ENCODE peak calls at places on chromosomes 4 and X, in five cellular contexts. K, L, U, H and R are unnamed samples.

GRCh38 chr4:55819634-55820033 is at the start of gene EXOC1L:
- DNase-seq in K (no peak), U (peak; percentile 15), H (no peak), L (peak; percentile 34), R (peak; percentile 12)

GRCh38 chr4:129403848-129404247 is 307.9 kb downstream of the C4orf33 start:
- DNase-seq in K (no peak), L (no peak), H (no peak), U (no peak), R (no peak)

GRCh38 chrX:53223068-53223693 is 1.8 kb downstream of the KDM5C start:
- DNase-seq in U (no peak), K (no peak), L (no peak), H (no peak), R (no peak)

GRCh38 chr4:12179264-12179616 is 750.5 kb upstream of the HS3ST1 start:
- DNase-seq in U (no peak), H (no peak), K (no peak), L (no peak), R (no peak)

GRCh38 chr4:33411182-33411581 is 2691.0 kb downstream of the PCDH7 start:
- DNase-seq in K (peak; percentile 29), H (no peak), U (peak; percentile 46), L (peak; percentile 81), R (peak; percentile 3)

GRCh38 chr4:53307819-53308773 is 57.8 kb downstream of the SCFD2 start:
- DNase-seq in K (no peak), L (no peak), H (no peak), U (no peak), R (no peak)

GRCh38 chr4:56677673-56678072 is 3.4 kb downstream of the HOPX start:
- DNase-seq in L (no peak), H (no peak), K (no peak), U (no peak), R (no peak)

GRCh38 chr4:37847311-37847710 is 20.8 kb downstream of the PGM2 start:
- DNase-seq in K (no peak), H (no peak), U (peak; percentile 25), L (peak; percentile 11), R (no peak)

GRCh38 chr4:163548481-163549243 is 54.2 kb downstream of the TMA16 start:
- DNase-seq in K (peak; percentile 35), H (no peak), U (peak; percentile 51), L (peak; percentile 71), R (peak; percentile 84)

GRCh38 chr4:84790769-84791565 is 175.5 kb downstream of the WDFY3 start:
- DNase-seq in K (no peak), L (no peak), U (no peak), H (no peak), R (no peak)

GRCh38 chrX:110146521-110146920 is 143.6 kb downstream of the TMEM164 start:
- DNase-seq in H (no peak), U (peak; percentile 20), K (no peak), L (peak; percentile 44), R (peak; percentile 73)

GRCh38 chr4:137531951-137532868 is at the start of gene PCDH18:
- DNase-seq in K (peak; percentile 96), H (no peak), L (peak; percentile 97), U (peak; percentile 97), R (peak; percentile 99)

GRCh38 chr4:65014078-65014477 is 604.8 kb upstream of the TECRL start:
- DNase-seq in K (no peak), U (no peak), L (no peak), H (no peak), R (no peak)

GRCh38 chr4:108786351-108786750 is 23.5 kb upstream of the ETNPPL start:
- DNase-seq in H (no peak), K (no peak), L (no peak), U (no peak), R (no peak)

GRCh38 chr4:114597410-114598115 is 1.0 kb upstream of the UGT8 start:
- DNase-seq in U (no peak), K (no peak), H (no peak), L (no peak), R (no peak)

GRCh38 chr4:66178901-66179300 is 508.6 kb upstream of the EPHA5 start:
- DNase-seq in U (peak; percentile 79), H (no peak), K (peak; percentile 74), L (peak; percentile 76), R (peak; percentile 17)

GRCh38 chrX:125295337-125295736 is 24.3 kb upstream of the TEX13C start:
- DNase-seq in L (no peak), H (no peak), K (no peak), U (no peak), R (no peak)

GRCh38 chr4:8188085-8188484 is 11.0 kb upstream of the SH3TC1 start:
- DNase-seq in L (peak; percentile 20), U (no peak), K (no peak), H (no peak), R (no peak)

GRCh38 chr4:31613946-31614623 is 893.9 kb downstream of the PCDH7 start:
- DNase-seq in L (peak; percentile 5), U (peak; percentile 1), H (no peak), K (peak; percentile 0), R (peak; percentile 65)

GRCh38 chr4:22692736-22693135 is at the start of gene GBA3:
- DNase-seq in H (no peak), L (no peak), U (no peak), K (no peak), R (no peak)

GRCh38 chr4:152780267-152780811 is 585 bp downstream of the ARFIP1 start:
- DNase-seq in H (no peak), K (peak; percentile 13), U (peak; percentile 25), L (no peak), R (peak; percentile 26)

GRCh38 chr4:140856692-140857091 is 100.5 kb upstream of the TBC1D9 start:
- DNase-seq in L (peak; percentile 91), H (no peak), U (peak; percentile 88), K (peak; percentile 86), R (peak; percentile 67)

GRCh38 chr4:23022032-23022431 is 329.3 kb downstream of the GBA3 start:
- DNase-seq in L (peak; percentile 71), H (no peak), K (peak; percentile 95), U (peak; percentile 96), R (peak; percentile 14)

GRCh38 chrX:1477801-1478458 is 25.2 kb upstream of the ASMTL start:
- DNase-seq in K (no peak), U (no peak), H (peak; percentile 39), L (peak; percentile 59), R (no peak)

GRCh38 chrX:130114141-130114561 is 3.9 kb upstream of the ELF4 start:
- DNase-seq in U (peak; percentile 48), L (peak; percentile 7), H (no peak), K (no peak), R (no peak)

GRCh38 chr4:2689825-2690700 is 66.1 kb downstream of the TNIP2 start:
- DNase-seq in U (peak; percentile 22), K (no peak), H (no peak), L (no peak), R (no peak)

GRCh38 chr4:101556845-101557244 is 209.5 kb upstream of the PPP3CA start:
- DNase-seq in H (no peak), U (no peak), K (no peak), L (no peak), R (no peak)

GRCh38 chr4:2583517-2583916 is 47.1 kb downstream of the FAM193A start:
- DNase-seq in H (no peak), K (no peak), U (peak; percentile 25), L (no peak), R (peak; percentile 58)

GRCh38 chrX:112760697-112761096 is 79.9 kb downstream of the AMOT start:
- DNase-seq in L (no peak), U (peak; percentile 44), H (no peak), K (peak; percentile 39), R (no peak)

GRCh38 chrX:39726810-39727209 is 370.9 kb downstream of the BCOR start:
- DNase-seq in H (no peak), K (peak; percentile 67), U (peak; percentile 73), L (peak; percentile 50), R (no peak)

GRCh38 chr4:140450352-140450751 is 22.9 kb upstream of the CLGN start:
- DNase-seq in L (peak; percentile 7), K (no peak), H (no peak), U (no peak), R (no peak)

GRCh38 chrX:20128678-20129077 is 12.0 kb upstream of the MAP7D2 start:
- DNase-seq in K (no peak), H (no peak), L (no peak), U (no peak), R (no peak)

GRCh38 chr4:73998040-73999011 is at the start of gene CXCL5:
- DNase-seq in K (peak; percentile 39), U (peak; percentile 53), H (no peak), L (peak; percentile 57), R (peak; percentile 75)
- H3K4me3 ChIP-seq in K (peak within 1 kb of the TSS; percentile 53), U (peak within 1 kb of the TSS; percentile 41), H (no peak within 1 kb of the TSS), L (peak within 1 kb of the TSS; percentile 33), R (peak within 1 kb of the TSS; percentile 63)

GRCh38 chrX:131792789-131793462 is 230.2 kb upstream of the STK26 start:
- DNase-seq in H (peak; percentile 91), K (peak; percentile 72), U (peak; percentile 81), L (peak; percentile 93), R (peak; percentile 44)

GRCh38 chrX:131791608-131792355 is 231.3 kb upstream of the STK26 start:
- DNase-seq in U (no peak), H (no peak), L (no peak), K (no peak), R (no peak)

GRCh38 chrX:131792356-131792749 is 230.7 kb upstream of the STK26 start:
- DNase-seq in U (peak; percentile 83), L (peak; percentile 92), K (peak; percentile 75), H (peak; percentile 90), R (no peak)

GRCh38 chrX:131801066-131801465 is 222.0 kb upstream of the STK26 start:
- DNase-seq in K (no peak), L (no peak), H (no peak), U (no peak), R (peak; percentile 36)

GRCh38 chrX:131795442-131796229 is 227.5 kb upstream of the STK26 start:
- DNase-seq in U (no peak), H (no peak), K (no peak), L (no peak), R (no peak)
- TF ChIP-seq CTCF in U (no peak), H (no peak), K (no peak), L (no peak), R (no peak)

DNA sequence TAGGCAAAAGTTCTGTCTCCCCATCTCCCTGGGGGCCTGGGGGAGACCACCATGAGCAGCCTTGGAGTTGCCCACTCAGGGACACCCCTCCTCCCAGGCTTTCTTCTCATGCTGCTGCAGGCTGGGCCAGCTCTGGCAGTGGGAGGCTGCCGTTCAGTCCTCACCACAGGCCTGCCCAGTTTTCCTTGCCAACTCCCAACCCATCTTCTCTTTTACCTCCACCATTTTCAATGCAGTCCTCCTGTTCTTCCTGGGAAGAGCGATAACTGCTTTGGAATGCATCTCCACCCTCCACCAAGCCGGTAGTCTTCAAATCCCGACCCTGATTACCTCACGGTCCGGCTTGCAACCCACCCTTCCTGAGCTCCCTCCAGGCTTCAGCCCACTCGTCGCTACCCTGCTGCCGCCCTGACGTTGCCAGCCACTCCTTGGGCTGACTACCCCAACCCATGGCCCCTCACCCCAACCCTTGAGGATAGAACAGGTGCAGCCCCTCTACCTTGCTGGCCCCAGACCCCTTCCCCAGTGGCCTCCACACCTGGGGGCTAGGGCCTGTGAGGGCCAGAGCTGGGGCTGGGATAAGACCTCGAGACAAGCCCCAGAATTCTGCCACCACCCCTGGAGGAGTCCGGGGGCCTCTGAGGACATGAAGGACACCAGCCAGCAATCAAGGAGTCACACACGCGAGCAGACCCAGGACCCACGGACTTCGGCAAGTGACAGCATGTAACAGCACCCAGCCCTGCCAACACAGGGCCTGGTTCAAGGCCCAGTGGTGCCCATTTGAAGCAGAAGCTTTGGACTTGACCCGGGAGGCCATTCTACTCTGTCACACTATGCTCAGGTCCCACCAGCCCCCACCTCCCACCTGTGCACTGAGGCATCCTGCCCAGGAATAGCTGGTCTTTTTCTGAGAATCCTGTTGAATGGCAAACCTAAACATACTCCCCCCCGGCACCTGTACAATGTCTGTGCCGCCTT is 9.2 kb downstream of the WDR1 start:
- DNase-seq in L (no peak), H (no peak), K (no peak), U (peak; percentile 66), R (peak; percentile 29)
- H3K4me3 ChIP-seq in L (no peak overlapping the region), H (no peak overlapping the region), K (peak overlapping the region; percentile 8), U (no peak overlapping the region), R (no peak overlapping the region)

GRCh38 chrX:34332336-34332735 is 200.2 kb upstream of the FAM47A start:
- DNase-seq in H (no peak), K (no peak), L (no peak), U (no peak), R (peak; percentile 11)
- TF ChIP-seq CTCF in H (no peak), K (no peak), L (peak; percentile 29), U (peak; percentile 47), R (peak; percentile 46)